ENCODE peak calls at places on chromosome 2, in ten cellular contexts. N, L, O, B, P, M, G, T, F and Q are unnamed samples.

GRCh38 chr2:188199716-188200128 is 92.0 kb upstream of the GULP1 start:
- DNase-seq in N (no peak), L (no peak), O (no peak), B (no peak), P (peak; percentile 63), M (no peak), G (no peak), T (no peak), F (no peak), Q (no peak)

GRCh38 chr2:11582526-11583202 is 48.8 kb downstream of the GREB1 start:
- DNase-seq in N (peak; percentile 79), L (peak; percentile 57), O (peak; percentile 84), B (peak; percentile 84), P (peak; percentile 83), M (peak; percentile 86), G (peak; percentile 88), T (peak; percentile 69), F (peak; percentile 54), Q (peak; percentile 80)

GRCh38 chr2:222993920-222994650 is 57.9 kb upstream of the KCNE4 start:
- DNase-seq in N (peak; percentile 95), L (peak; percentile 82), O (no peak), B (no peak), P (no peak), M (no peak), G (no peak), T (no peak), F (peak; percentile 93), Q (no peak)

GRCh38 chr2:234725528-234726264 is 226.1 kb upstream of the SH3BP4 start:
- DNase-seq in N (no peak), L (no peak), O (no peak), B (no peak), P (no peak), M (no peak), G (no peak), T (no peak), F (no peak), Q (no peak)

GRCh38 chr2:486381-486780 is 190.8 kb downstream of the TMEM18 start:
- DNase-seq in N (no peak), L (no peak), O (peak; percentile 14), B (no peak), P (no peak), M (no peak), G (no peak), T (no peak), F (no peak), Q (no peak)

GRCh38 chr2:26195006-26195961 is 22.4 kb downstream of the GAREM2 start:
- DNase-seq in N (no peak), L (no peak), O (no peak), B (no peak), P (no peak), M (no peak), G (no peak), T (no peak), F (no peak), Q (no peak)

GRCh38 chr2:98468621-98469236 is 24.1 kb downstream of the INPP4A start:
- DNase-seq in N (no peak), L (no peak), O (no peak), B (no peak), P (no peak), M (peak; percentile 83), G (no peak), T (no peak), F (no peak), Q (no peak)

GRCh38 chr2:67790622-67791021 is 272.2 kb downstream of the C1D start:
- DNase-seq in N (no peak), L (no peak), O (no peak), B (no peak), P (peak; percentile 18), M (no peak), G (no peak), T (no peak), F (no peak), Q (no peak)

GRCh38 chr2:232887171-232887850 is 17.2 kb downstream of the SNORC start:
- DNase-seq in N (no peak), L (peak; percentile 37), O (no peak), B (peak; percentile 48), P (no peak), M (peak; percentile 52), G (peak; percentile 83), T (no peak), F (peak; percentile 9), Q (peak; percentile 58)

GRCh38 chr2:80852808-80853139 is 548.2 kb upstream of the LRRTM1 start:
- DNase-seq in N (no peak), L (no peak), O (no peak), B (peak; percentile 33), P (no peak), M (no peak), G (peak; percentile 41), T (no peak), F (no peak), Q (peak; percentile 59)

GRCh38 chr2:120352701-120353590 is 7.0 kb downstream of the INHBB start:
- DNase-seq in N (no peak), L (peak; percentile 68), O (no peak), B (no peak), P (no peak), M (no peak), G (peak; percentile 69), T (no peak), F (no peak), Q (no peak)